ENCODE peak calls at places on chromosomes 16 and 17, in seven cellular contexts. B is heart right ventricle, Q is prostate gland, O is cardiac muscle cell, H is astrocyte, X is IMR-90, W is PC-9. V is an unnamed sample.

GRCh38 chr17:69335018-69335417 is 8.1 kb upstream of the ABCA5 start:
- DNase-seq in B (no peak), Q (no peak), O (peak; percentile 54), H (peak; percentile 35), X (peak; percentile 60), W (no peak), V (peak; percentile 54)

GRCh38 chr16:2451851-2452320 is 8.0 kb upstream of the TEDC2 start:
- DNase-seq in B (no peak), Q (no peak), O (no peak), H (no peak), X (no peak), W (no peak), V (no peak)

GRCh38 chr16:78194948-78195347 is 95.5 kb downstream of the WWOX start:
- DNase-seq in B (no peak), Q (no peak), O (no peak), H (no peak), X (no peak), W (no peak), V (no peak)

GRCh38 chr16:70396209-70396904 is 42.5 kb downstream of the ST3GAL2 start:
- DNase-seq in B (no peak), Q (no peak), O (no peak), H (no peak), X (peak; percentile 42), W (no peak), V (no peak)

GRCh38 chr17:58335061-58335731 is 6.6 kb upstream of the TSPOAP1 start:
- DNase-seq in B (no peak), Q (no peak), O (no peak), H (no peak), X (no peak), W (no peak), V (no peak)

GRCh38 chr17:81885454-81885853 is 5.9 kb downstream of the ALYREF start:
- DNase-seq in B (no peak), Q (no peak), O (no peak), H (no peak), X (no peak), W (no peak), V (no peak)

GRCh38 chr17:80519091-80519781 is 25.4 kb upstream of the RPTOR start:
- DNase-seq in B (no peak), Q (no peak), O (no peak), H (no peak), X (no peak), W (no peak), V (no peak)

GRCh38 chr16:67388191-67388590 is 5.1 kb downstream of the TPPP3 start:
- DNase-seq in B (no peak), Q (no peak), O (no peak), H (no peak), X (no peak), W (no peak), V (no peak)

GRCh38 chr17:80732268-80732667 is 187.6 kb downstream of the RPTOR start:
- DNase-seq in B (no peak), Q (no peak), O (no peak), H (peak; percentile 74), X (peak; percentile 74), W (no peak), V (no peak)

GRCh38 chr16:87581867-87582220 is 20.5 kb upstream of the JPH3 start:
- DNase-seq in B (peak; percentile 64), Q (peak; percentile 12), O (peak; percentile 98), H (peak; percentile 97), X (peak; percentile 98), W (peak; percentile 79), V (peak; percentile 94)

GRCh38 chr16:56426585-56426984 is 1.2 kb upstream of the AMFR start:
- DNase-seq in B (no peak), Q (no peak), O (no peak), H (no peak), X (peak; percentile 16), W (peak; percentile 44), V (no peak)

GRCh38 chr16:74871608-74872007 is 97.0 kb upstream of the FA2H start:
- DNase-seq in B (no peak), Q (no peak), O (no peak), H (no peak), X (no peak), W (no peak), V (no peak)

GRCh38 chr17:67546578-67547527 is 169.8 kb downstream of the PITPNC1 start:
- DNase-seq in B (peak; percentile 54), Q (no peak), O (peak; percentile 87), H (peak; percentile 33), X (peak; percentile 71), W (no peak), V (no peak)

GRCh38 chr17:64173646-64174045 is 43.7 kb upstream of the ERN1 start:
- DNase-seq in B (no peak), Q (no peak), O (no peak), H (no peak), X (no peak), W (no peak), V (no peak)

GRCh38 chr16:79869304-79870015 is 268.9 kb upstream of the MAF start:
- DNase-seq in B (no peak), Q (no peak), O (no peak), H (no peak), X (no peak), W (no peak), V (no peak)

GRCh38 chr16:85829751-85830445 is 30.4 kb downstream of the COX4I1 start:
- DNase-seq in B (peak; percentile 35), Q (no peak), O (no peak), H (no peak), X (no peak), W (no peak), V (no peak)

GRCh38 chr16:2031081-2031577 is 4.4 kb downstream of the NHERF2 start:
- DNase-seq in B (peak; percentile 77), Q (no peak), O (no peak), H (no peak), X (no peak), W (no peak), V (no peak)

GRCh38 chr17:8019665-8020064 is 17.2 kb downstream of the GUCY2D start:
- DNase-seq in B (no peak), Q (no peak), O (no peak), H (peak; percentile 34), X (peak; percentile 15), W (no peak), V (peak; percentile 63)

GRCh38 chr16:13553453-13553985 is 366.4 kb upstream of the ERCC4 start:
- DNase-seq in B (no peak), Q (no peak), O (no peak), H (no peak), X (no peak), W (no peak), V (no peak)

GRCh38 chr17:13044713-13045112 is 26.9 kb upstream of the ELAC2 start:
- DNase-seq in B (no peak), Q (no peak), O (no peak), H (no peak), X (no peak), W (no peak), V (no peak)

GRCh38 chr17:65664296-65664695 is 102.8 kb upstream of the AXIN2 start:
- DNase-seq in B (no peak), Q (no peak), O (no peak), H (peak; percentile 45), X (peak; percentile 32), W (no peak), V (no peak)

GRCh38 chr17:20278805-20279204 is 188.5 kb downstream of the LGALS9B start:
- DNase-seq in B (no peak), Q (no peak), O (no peak), H (no peak), X (no peak), W (no peak), V (no peak)
- TF ChIP-seq CTCF in B (no peak), Q (no peak), O (no peak), H (no peak), X (no peak), W (no peak), V (no peak)

GRCh38 chr17:19250421-19251141 is 13.4 kb downstream of the EPN2 start:
- DNase-seq in B (peak; percentile 54), Q (peak; percentile 78), O (no peak), H (no peak), X (no peak), W (no peak), V (no peak)
- H3K27ac ChIP-seq in B (peak overlapping the region; percentile 84), Q (peak overlapping the region; percentile 77), O (no peak overlapping the region), H (no peak overlapping the region), X (no peak overlapping the region), W (no peak overlapping the region), V (peak overlapping the region; percentile 52)

GRCh38 chr17:39845052-39845976 is 18.8 kb downstream of the IKZF3 start:
- DNase-seq in B (no peak), Q (no peak), O (no peak), H (no peak), X (peak; percentile 5), W (no peak), V (no peak)
- TF ChIP-seq CTCF in B (no peak), Q (no peak), O (no peak), H (no peak), X (no peak), W (no peak), V (no peak)

GRCh38 chr17:76130473-76130872 is 10.6 kb downstream of the FOXJ1 start:
- DNase-seq in B (no peak), Q (no peak), O (no peak), H (no peak), X (no peak), W (no peak), V (no peak)

GRCh38 chr17:76131692-76132573 is 9.1 kb downstream of the FOXJ1 start:
- DNase-seq in B (no peak), Q (peak; percentile 62), O (no peak), H (no peak), X (no peak), W (peak; percentile 52), V (peak; percentile 60)

GRCh38 chr17:76134911-76135809 is 5.9 kb downstream of the FOXJ1 start:
- DNase-seq in B (no peak), Q (no peak), O (no peak), H (no peak), X (no peak), W (no peak), V (no peak)

GRCh38 chr17:76131061-76131691 is 9.9 kb downstream of the FOXJ1 start:
- DNase-seq in B (no peak), Q (no peak), O (no peak), H (no peak), X (no peak), W (no peak), V (no peak)

DNA sequence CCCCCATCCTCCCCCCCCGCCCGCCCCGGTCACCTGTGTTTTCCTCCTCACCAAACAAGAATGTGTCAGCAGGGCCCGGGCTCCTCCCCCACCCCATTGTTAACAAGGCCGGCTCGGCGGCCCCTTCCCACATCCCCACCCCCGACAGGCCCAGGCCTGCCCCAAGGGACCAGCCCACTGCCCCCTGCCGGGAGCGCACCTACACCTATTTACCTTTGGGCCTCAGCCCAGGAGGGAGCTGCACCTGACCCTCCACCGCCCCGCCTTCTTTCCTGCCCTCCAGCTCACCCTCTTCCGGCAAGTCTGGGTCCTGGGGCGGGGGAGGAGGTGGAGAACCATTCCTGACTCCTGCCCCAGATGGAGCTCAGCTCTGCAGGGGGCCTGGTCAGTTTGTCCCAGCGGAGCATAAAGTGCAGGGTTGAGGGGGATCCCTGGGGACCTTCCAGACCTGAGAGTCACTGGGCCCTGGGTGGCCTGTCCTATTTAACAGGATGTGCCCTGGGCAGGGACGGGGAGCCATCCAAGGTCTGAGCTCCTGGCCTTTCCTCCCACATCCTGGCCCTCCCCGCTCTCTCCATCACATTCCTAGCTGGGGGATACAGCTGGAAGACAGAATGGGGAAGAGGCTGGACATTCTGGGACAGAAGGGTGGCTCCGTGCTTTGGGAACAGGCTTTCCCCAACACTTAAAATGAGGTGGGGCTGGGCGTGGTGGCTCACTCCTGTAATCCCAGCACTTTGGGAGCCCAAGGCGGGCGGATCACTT is 8.3 kb downstream of the FOXJ1 start:
- DNase-seq in B (no peak), Q (peak; percentile 79), O (peak; percentile 19), H (no peak), X (no peak), W (peak; percentile 77), V (peak; percentile 60)
- H3K27ac ChIP-seq in B (no peak overlapping the region), Q (peak overlapping the region; percentile 67), O (no peak overlapping the region), H (no peak overlapping the region), X (no peak overlapping the region), W (peak overlapping the region; percentile 26), V (no peak overlapping the region)

GRCh38 chr17:59534583-59534982 is 30.8 kb upstream of the DHX40 start:
- DNase-seq in B (no peak), Q (no peak), O (peak; percentile 14), H (no peak), X (no peak), W (no peak), V (no peak)
- TF ChIP-seq CTCF in B (no peak), Q (no peak), O (no peak), H (no peak), X (no peak), W (peak; percentile 59), V (peak; percentile 14)

V was measured in RWPE1.